ENCODE peak calls at places on chromosome 11, in four cellular contexts. M is activated CD8-positive, alpha-beta memory T cell treated with anti-CD3 and anti-CD28 coated beads, Interleukin-2, amount 10 ng/mL, durations not matched to agents 7 days and 5 days; E is activated naive CD8-positive, alpha-beta T cell treated with anti-CD3 and anti-CD28 coated beads for 36 hours; D is osteocyte. J is an unnamed sample.

GRCh38 chr11:75591371-75591770 is 29.3 kb downstream of the SERPINH1 start:
- DNase-seq in M (no peak), E (no peak), D (no peak), J (no peak)

GRCh38 chr11:84721561-84721961 is 905.6 kb downstream of the DLG2 start:
- DNase-seq in M (no peak), E (no peak), D (no peak), J (no peak)

GRCh38 chr11:120634706-120635105 is 123.2 kb downstream of the GRIK4 start:
- DNase-seq in M (no peak), E (no peak), D (no peak), J (no peak)

GRCh38 chr11:36364551-36364950 is 68.5 kb downstream of the PRR5L start:
- DNase-seq in M (no peak), E (no peak), D (no peak), J (no peak)

GRCh38 chr11:129295746-129296145 is 79.9 kb upstream of the BARX2 start:
- DNase-seq in M (no peak), E (no peak), D (no peak), J (no peak)

GRCh38 chr11:22976146-22976545 is 115.9 kb upstream of the CCDC179 start:
- DNase-seq in M (no peak), E (peak), D (no peak), J (no peak)

GRCh38 chr11:13405220-13405619 is 57.8 kb downstream of the BTBD10 start:
- DNase-seq in M (no peak), E (no peak), D (no peak), J (no peak)

GRCh38 chr11:17544181-17544622 is at the start of gene USH1C:
- DNase-seq in M (no peak), E (peak), D (no peak), J (no peak)

GRCh38 chr11:127862406-127862805 is 725.0 kb downstream of the ETS1 start:
- DNase-seq in M (no peak), E (no peak), D (no peak), J (no peak)

GRCh38 chr11:45075952-45076351 is 70.5 kb upstream of the PRDM11 start:
- DNase-seq in M (no peak), E (no peak), D (no peak), J (no peak)

GRCh38 chr11:19370100-19370861 is 129.5 kb upstream of the E2F8 start:
- DNase-seq in M (no peak), E (no peak), D (no peak), J (no peak)

GRCh38 chr11:117071344-117071787 is 26.9 kb downstream of the SIK3 start:
- DNase-seq in M (no peak), E (no peak), D (no peak), J (no peak)

GRCh38 chr11:129729823-129730222 is 85.8 kb upstream of the TMEM45B start:
- DNase-seq in M (no peak), E (no peak), D (peak), J (no peak)

GRCh38 chr11:13972958-13973357 is 10.4 kb downstream of the SPON1 start:
- DNase-seq in M (no peak), E (no peak), D (no peak), J (no peak)

GRCh38 chr11:119874660-119875238 is 145.7 kb upstream of the NECTIN1 start:
- DNase-seq in M (no peak), E (no peak), D (no peak), J (no peak)

GRCh38 chr11:70185348-70186055 is 17.6 kb upstream of the FADD start:
- DNase-seq in M (no peak), E (no peak), D (no peak), J (no peak)

GRCh38 chr11:113176971-113177370 is 137.4 kb upstream of the TTC12 start:
- DNase-seq in M (no peak), E (no peak), D (no peak), J (no peak)

GRCh38 chr11:43643898-43644625 is 36.5 kb upstream of the HSD17B12 start:
- DNase-seq in M (peak), E (peak), D (peak), J (no peak)

GRCh38 chr11:133403900-133404299 is 128.4 kb downstream of the OPCML start:
- DNase-seq in M (no peak), E (no peak), D (no peak), J (no peak)

GRCh38 chr11:19163627-19164026 is 38.2 kb downstream of the CSRP3 start:
- DNase-seq in M (no peak), E (no peak), D (no peak), J (no peak)

J was measured in vagina.